ENCODE peak calls at places on chromosomes 3 and 15, in seven cellular contexts. B is H1, Y is neuronal stem cell, S is IMR-90, Z is mesendoderm, F is mesenchymal stem cell, O is trophoblast cell. J is an unnamed sample.

GRCh38 chr15:39403674-39404117 is 177.2 kb upstream of the THBS1 start:
- DNase-seq in B (no peak), Y (no peak), S (peak; percentile 88), Z (no peak), F (peak; percentile 53), O (peak; percentile 82), J (no peak)

GRCh38 chr3:112894258-112894657 is 47.6 kb upstream of the CD200R1L start:
- DNase-seq in B (peak; percentile 51), Y (no peak), S (peak; percentile 63), Z (peak; percentile 81), F (peak; percentile 9), O (no peak), J (peak; percentile 87)

GRCh38 chr3:131221731-131222130 is 159.8 kb upstream of the NUDT16 start:
- DNase-seq in B (no peak), Y (no peak), S (peak; percentile 71), Z (no peak), F (peak; percentile 70), O (peak; percentile 60), J (no peak)

GRCh38 chr3:45758871-45759270 is 37.5 kb downstream of the SLC6A20 start:
- DNase-seq in B (no peak), Y (no peak), S (no peak), Z (no peak), F (no peak), O (no peak), J (no peak)

GRCh38 chr3:195195321-195196209 is 75.4 kb downstream of the XXYLT1 start:
- DNase-seq in B (no peak), Y (peak; percentile 67), S (no peak), Z (peak; percentile 48), F (peak; percentile 40), O (no peak), J (peak; percentile 59)

GRCh38 chr15:74422723-74423442 is 10.9 kb downstream of the SEMA7A start:
- DNase-seq in B (no peak), Y (no peak), S (peak; percentile 52), Z (peak; percentile 91), F (peak; percentile 38), O (peak; percentile 98), J (peak; percentile 62)

GRCh38 chr3:110246796-110247369 is 824.7 kb upstream of the NECTIN3 start:
- DNase-seq in B (no peak), Y (no peak), S (no peak), Z (no peak), F (peak; percentile 26), O (no peak), J (no peak)

GRCh38 chr15:62706361-62706760 is 336.2 kb upstream of the TPM1 start:
- DNase-seq in B (no peak), Y (no peak), S (no peak), Z (no peak), F (no peak), O (no peak), J (no peak)

GRCh38 chr3:65330072-65330471 is 642.3 kb upstream of the ADAMTS9 start:
- DNase-seq in B (no peak), Y (no peak), S (peak; percentile 34), Z (no peak), F (peak; percentile 22), O (no peak), J (no peak)

GRCh38 chr3:120682095-120682681 is at the start of gene HGD:
- DNase-seq in B (no peak), Y (no peak), S (peak; percentile 26), Z (no peak), F (no peak), O (no peak), J (no peak)

GRCh38 chr3:12405432-12406272 is 78.6 kb upstream of the TSEN2 start:
- DNase-seq in B (no peak), Y (no peak), S (peak; percentile 97), Z (peak; percentile 37), F (peak; percentile 98), O (peak; percentile 98), J (no peak)

DNA sequence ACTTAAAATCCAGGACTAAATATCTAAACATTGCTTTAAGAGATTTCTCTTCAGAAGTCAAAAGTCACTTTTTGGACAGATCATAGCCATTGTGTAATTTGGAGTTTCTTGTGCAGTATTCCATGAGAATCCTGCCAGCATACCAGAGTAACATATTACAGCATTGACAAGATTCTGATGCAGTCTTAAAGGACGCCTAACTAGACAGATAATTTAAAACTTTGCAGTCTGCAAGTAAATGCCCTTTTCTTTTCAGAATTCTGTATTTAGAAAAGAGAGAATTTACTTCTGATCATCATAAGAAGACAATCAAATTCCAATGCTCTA is 17.5 kb upstream of the IGSF10 start:
- DNase-seq in B (no peak), Y (no peak), S (no peak), Z (no peak), F (no peak), O (no peak), J (no peak)
- H2BK120ac ChIP-seq in B (no peak overlapping the region), Y (no peak overlapping the region), S (no peak overlapping the region), Z (no peak overlapping the region), F (no peak overlapping the region), O (no peak overlapping the region), J (no peak overlapping the region)

DNA sequence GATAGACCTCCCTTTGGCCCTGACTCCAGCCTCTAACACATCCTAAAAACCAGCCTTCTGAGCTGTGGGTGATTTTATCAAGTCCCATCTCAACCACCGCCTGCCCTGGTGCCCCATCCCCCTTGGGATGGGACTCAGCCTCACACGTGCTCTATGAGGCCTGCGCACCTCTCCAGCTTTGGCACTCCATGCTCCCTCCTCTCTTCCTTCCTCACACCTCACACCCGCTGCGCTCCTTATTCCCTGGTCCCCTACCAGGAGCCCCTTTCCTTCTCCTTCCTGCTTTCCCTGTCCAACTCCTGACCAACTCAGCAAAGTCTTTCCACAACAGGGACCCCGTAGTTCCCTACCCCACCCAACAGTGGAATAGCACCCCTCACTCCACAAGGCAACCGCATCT is 18.4 kb upstream of the SLC6A1 start:
- DNase-seq in B (no peak), Y (no peak), S (no peak), Z (no peak), F (no peak), O (no peak), J (no peak)
- H3K79me1 ChIP-seq in B (no peaks in the 10 kb centered on the region), Y (no peaks in the 10 kb centered on the region), S (no peaks in the 10 kb centered on the region), Z (no peaks in the 10 kb centered on the region), F (no peaks in the 10 kb centered on the region), O (no peaks in the 10 kb centered on the region), J (no peaks in the 10 kb centered on the region)

GRCh38 chr3:6679510-6679909 is 181.4 kb upstream of the GRM7 start:
- DNase-seq in B (no peak), Y (no peak), S (no peak), Z (peak; percentile 3), F (no peak), O (no peak), J (no peak)
- H2BK120ac ChIP-seq in B (no peak overlapping the region), Y (no peak overlapping the region), S (no peak overlapping the region), Z (no peak overlapping the region), F (no peak overlapping the region), O (no peak overlapping the region), J (no peak overlapping the region)

DNA sequence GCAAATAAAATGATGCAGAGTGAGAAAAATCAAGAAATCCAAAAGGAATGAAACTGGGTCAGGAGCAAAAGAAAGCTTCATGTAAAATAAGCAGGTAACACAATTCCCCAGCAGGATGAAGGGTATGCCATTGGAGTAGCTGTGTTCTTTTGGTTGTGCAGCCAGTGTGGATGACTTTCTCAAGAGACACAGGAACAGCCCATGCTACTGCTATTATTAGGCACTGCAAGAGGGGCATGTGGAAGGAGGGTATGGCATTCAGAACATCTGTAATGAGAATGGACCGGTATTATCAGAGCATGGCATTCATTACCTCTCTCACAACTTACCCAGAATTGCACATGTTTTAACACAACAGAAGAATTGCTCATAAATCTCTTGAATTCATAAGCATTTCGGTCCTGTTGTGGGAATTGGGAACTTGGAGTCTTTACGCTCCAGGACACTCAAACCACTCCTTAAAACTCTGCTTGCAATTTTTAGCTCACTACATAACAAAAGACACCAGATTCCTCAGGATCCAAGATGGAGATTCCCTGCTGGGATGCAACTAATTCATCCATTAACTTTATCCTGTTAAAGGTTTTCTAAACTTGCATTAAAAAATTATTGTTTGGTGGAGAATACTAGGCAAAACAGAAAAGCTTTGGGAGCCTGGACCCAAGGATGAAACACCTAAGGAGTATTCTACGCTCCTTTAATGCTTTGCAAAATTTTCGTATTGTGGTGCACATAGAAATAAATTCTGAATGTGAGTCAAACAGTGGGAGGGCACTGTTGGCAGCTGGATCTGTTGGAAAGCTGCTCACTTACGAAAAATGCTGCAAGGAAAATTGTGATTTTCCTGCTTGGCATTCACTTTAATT is 34.7 kb upstream of the CDIN1 start:
- DNase-seq in B (no peak), Y (peak; percentile 20), S (no peak), Z (peak; percentile 31), F (no peak), O (no peak), J (no peak)
- H3K79me1 ChIP-seq in B (no peaks in the 10 kb centered on the region), Y (no peaks in the 10 kb centered on the region), S (no peaks in the 10 kb centered on the region), Z (no peaks in the 10 kb centered on the region), F (no peaks in the 10 kb centered on the region), O (peaks cover 3% of the 10 kb centered on the region), J (no peaks in the 10 kb centered on the region)

GRCh38 chr15:58492661-58493397 is 61.0 kb downstream of the LIPC start:
- DNase-seq in B (no peak), Y (no peak), S (peak; percentile 21), Z (peak; percentile 50), F (no peak), O (no peak), J (no peak)

GRCh38 chr15:58491151-58491473 is 59.3 kb downstream of the LIPC start:
- DNase-seq in B (no peak), Y (no peak), S (no peak), Z (no peak), F (no peak), O (peak; percentile 74), J (no peak)

GRCh38 chr15:58489693-58490404 is 58.1 kb downstream of the LIPC start:
- DNase-seq in B (no peak), Y (no peak), S (no peak), Z (no peak), F (no peak), O (no peak), J (no peak)

GRCh38 chr15:58490405-58491150 is 58.8 kb downstream of the LIPC start:
- DNase-seq in B (no peak), Y (no peak), S (no peak), Z (no peak), F (no peak), O (peak; percentile 6), J (no peak)

GRCh38 chr15:58491499-58492202 is 59.9 kb downstream of the LIPC start:
- DNase-seq in B (no peak), Y (no peak), S (no peak), Z (no peak), F (no peak), O (peak; percentile 45), J (no peak)
- H2BK120ac ChIP-seq in B (no peak overlapping the region), Y (no peak overlapping the region), S (peak overlapping the region; percentile 29), Z (no peak overlapping the region), F (no peak overlapping the region), O (no peak overlapping the region), J (no peak overlapping the region)